ENCODE peak calls at places on chromosomes 2 and 18, in six cellular contexts. C, O, S, H, F and G are unnamed samples.

GRCh38 chr2:216287251-216287650 is 85.0 kb downstream of the MARCHF4 start:
- DNase-seq in O (no peak), F (no peak), S (peak), H (no peak), C (peak), G (no peak)

GRCh38 chr2:230537531-230537976 is 121.6 kb downstream of the SP100 start:
- DNase-seq in S (no peak), C (no peak), O (no peak), F (no peak), H (no peak), G (no peak)

GRCh38 chr2:68741805-68742306 is 7.2 kb downstream of the ARHGAP25 start:
- DNase-seq in H (no peak), O (no peak), S (no peak), F (no peak), C (no peak), G (no peak)

GRCh38 chr2:171754254-171754939 is 67.1 kb downstream of the DYNC1I2 start:
- DNase-seq in O (no peak), S (peak), F (no peak), C (no peak), H (no peak), G (no peak)

GRCh38 chr2:237354930-237355329 is 59.0 kb downstream of the COL6A3 start:
- DNase-seq in O (no peak), F (no peak), H (no peak), S (peak), C (no peak), G (no peak)

GRCh38 chr2:206230060-206230890 is 44.2 kb upstream of the ZDBF2 start:
- DNase-seq in O (no peak), C (no peak), S (peak), F (no peak), H (no peak), G (no peak)

GRCh38 chr2:37892436-37893114 is 32.5 kb upstream of the RMDN2 start:
- DNase-seq in S (no peak), O (peak), C (no peak), H (no peak), F (no peak), G (no peak)

GRCh38 chr18:78822886-78823285 is 156.7 kb upstream of the SALL3 start:
- DNase-seq in S (no peak), H (no peak), F (no peak), O (no peak), C (no peak), G (no peak)

GRCh38 chr2:162317910-162318279 is 589 bp downstream of the IFIH1 start:
- DNase-seq in S (peak), C (peak), F (no peak), O (no peak), H (no peak), G (no peak)

GRCh38 chr18:37578886-37579513 is 13.4 kb upstream of the CELF4 start:
- DNase-seq in C (no peak), H (no peak), S (peak), O (no peak), F (no peak), G (no peak)

GRCh38 chr2:39202639-39203369 is 41.0 kb downstream of the CDKL4 start:
- DNase-seq in C (no peak), H (no peak), O (no peak), F (no peak), S (peak), G (no peak)

GRCh38 chr2:47559079-47559684 is 156.2 kb downstream of the MSH2 start:
- DNase-seq in F (no peak), O (no peak), S (peak), H (no peak), C (no peak), G (no peak)

GRCh38 chr2:159891917-159892691 is 94.1 kb upstream of the CD302 start:
- DNase-seq in S (peak), F (no peak), H (no peak), C (no peak), O (no peak), G (no peak)

GRCh38 chr18:23563377-23564043 is 22.8 kb downstream of the NPC1 start:
- DNase-seq in F (no peak), C (no peak), H (no peak), S (peak), O (no peak), G (no peak)

DNA sequence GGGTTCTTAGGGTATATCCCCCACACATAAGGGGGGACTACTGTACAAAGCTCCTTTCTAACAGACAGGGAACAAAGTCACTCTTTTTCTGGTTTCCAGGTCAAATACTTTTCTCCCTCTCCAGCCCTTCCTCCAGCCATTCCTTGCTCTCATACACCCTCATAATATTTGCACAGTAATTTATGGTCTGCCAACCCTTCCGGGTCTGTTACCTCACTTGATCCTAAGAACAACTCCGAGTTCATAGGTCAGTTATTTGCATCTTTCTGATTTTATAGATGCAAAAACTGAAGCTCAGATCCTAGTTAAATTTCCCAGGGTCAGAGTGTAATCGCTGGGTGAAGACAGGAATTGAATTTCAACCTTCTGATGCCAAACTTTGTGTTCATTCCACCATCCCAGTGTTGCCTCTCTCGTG is 14.8 kb upstream of the MATN3 start:
- DNase-seq in S (no peak), H (no peak), C (no peak), F (no peak), O (no peak), G (no peak)
- H3K27ac ChIP-seq in S (no peak), H (no peak), C (peak), F (no peak), O (no peak), G (peak)

DNA sequence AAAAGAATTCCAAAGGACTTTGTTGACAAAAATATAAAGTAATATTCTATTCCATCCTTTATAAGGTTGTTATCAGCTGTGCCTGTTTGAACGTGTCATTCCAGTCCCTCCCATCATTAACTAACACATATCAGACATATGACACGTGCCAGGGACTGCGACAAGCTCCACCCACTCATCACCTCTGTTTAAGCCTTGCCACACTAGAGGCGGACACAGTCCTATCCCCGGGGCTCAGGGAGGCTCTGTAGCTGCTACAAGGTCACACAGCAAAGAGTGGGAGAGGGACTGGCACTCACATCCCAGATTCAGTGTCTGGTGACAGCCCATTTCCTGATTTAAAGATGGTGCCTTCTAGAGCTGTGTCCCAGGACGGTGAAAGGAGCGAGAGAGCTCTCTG is 30.0 kb downstream of the TBC1D8 start:
- DNase-seq in H (peak), F (no peak), O (no peak), C (no peak), S (no peak), G (no peak)
- H3K27ac ChIP-seq in H (peak), F (peak), O (no peak), C (peak), S (no peak), G (peak)

DNA sequence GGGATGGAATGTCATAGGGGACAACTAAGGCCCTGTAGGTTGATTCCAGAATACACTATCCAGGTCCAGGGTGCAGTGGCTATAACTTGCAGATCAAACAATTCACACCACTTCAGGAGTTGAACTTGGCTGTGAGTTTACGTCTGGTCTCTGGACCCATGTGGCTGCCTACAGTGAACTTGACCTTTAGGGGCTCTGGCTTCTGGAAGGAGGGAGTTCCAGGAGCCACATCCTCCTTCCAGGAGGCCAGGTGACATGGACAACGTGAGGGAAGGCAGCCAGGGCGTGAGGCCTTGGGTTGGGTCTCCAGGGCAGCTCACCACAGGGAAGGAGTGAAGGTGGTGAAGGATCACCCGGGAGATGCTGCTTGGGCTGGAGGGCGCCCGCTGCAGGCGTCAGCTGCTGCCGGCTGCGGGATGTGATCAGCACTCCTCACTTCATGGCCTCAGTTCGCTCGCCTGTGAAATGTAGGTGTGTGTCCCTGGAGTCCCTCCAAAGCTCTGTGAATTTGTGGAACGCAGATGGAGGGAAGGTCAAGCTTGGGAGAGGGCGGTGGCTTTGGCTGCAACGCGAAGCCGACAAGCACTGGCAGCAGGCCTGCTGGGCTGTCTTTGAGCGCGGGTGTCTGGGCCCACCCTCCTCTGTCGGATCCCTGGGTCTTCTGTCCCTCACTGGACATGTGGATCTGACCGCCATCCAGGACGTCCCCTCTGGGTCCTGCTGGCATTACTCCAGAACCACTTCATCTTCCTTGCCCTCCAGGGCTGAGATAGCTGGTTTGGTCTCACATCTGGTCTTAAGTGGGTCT is 146.5 kb downstream of the GLI2 start:
- DNase-seq in S (no peak), O (no peak), C (no peak), F (peak), H (peak), G (no peak)
- H3K27ac ChIP-seq in S (no peak), O (no peak), C (no peak), F (no peak), H (no peak), G (no peak)

GRCh38 chr18:7941533-7941932 is 374.4 kb downstream of the PTPRM start:
- DNase-seq in C (peak), S (no peak), F (no peak), O (no peak), H (peak), G (no peak)
- H3K27ac ChIP-seq in C (no peak), S (no peak), F (no peak), O (no peak), H (peak), G (no peak)

DNA sequence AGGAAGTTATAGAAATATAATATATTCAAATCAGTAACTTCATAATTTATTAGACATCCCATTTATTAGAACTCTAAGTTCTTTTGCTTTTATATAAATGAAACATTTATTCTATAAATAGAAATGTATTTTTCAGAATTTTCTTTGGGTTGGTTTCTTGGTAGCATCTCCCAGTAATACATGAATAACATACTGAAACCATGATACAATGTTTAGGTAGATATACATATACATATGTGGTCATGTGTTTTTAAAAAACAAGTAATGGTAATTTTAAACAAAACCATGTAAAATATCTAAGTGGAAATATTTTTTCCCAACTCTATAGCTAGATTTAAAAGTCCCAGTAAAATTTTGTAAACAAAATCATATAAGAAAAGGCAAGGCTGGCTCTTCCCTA is 36.9 kb downstream of the WIPF1 start:
- DNase-seq in C (no peak), O (no peak), F (no peak), S (no peak), H (no peak), G (no peak)
- H3K27ac ChIP-seq in C (peak), O (no peak), F (no peak), S (no peak), H (no peak), G (no peak)

GRCh38 chr2:74149249-74149530 is 1.5 kb upstream of the BOLA3 start:
- DNase-seq in S (no peak), O (no peak), H (no peak), F (no peak), C (no peak), G (no peak)

GRCh38 chr2:74147729-74148456 is at the start of gene BOLA3:
- DNase-seq in C (peak), S (peak), H (peak), O (peak), F (peak), G (no peak)

GRCh38 chr2:74148457-74149248 is 941 bp upstream of the BOLA3 start:
- DNase-seq in O (no peak), S (peak), C (no peak), H (no peak), F (no peak), G (no peak)

GRCh38 chr2:74149570-74150319 is 2.0 kb upstream of the BOLA3 start:
- DNase-seq in F (no peak), H (no peak), S (no peak), O (no peak), C (no peak), G (no peak)

DNA sequence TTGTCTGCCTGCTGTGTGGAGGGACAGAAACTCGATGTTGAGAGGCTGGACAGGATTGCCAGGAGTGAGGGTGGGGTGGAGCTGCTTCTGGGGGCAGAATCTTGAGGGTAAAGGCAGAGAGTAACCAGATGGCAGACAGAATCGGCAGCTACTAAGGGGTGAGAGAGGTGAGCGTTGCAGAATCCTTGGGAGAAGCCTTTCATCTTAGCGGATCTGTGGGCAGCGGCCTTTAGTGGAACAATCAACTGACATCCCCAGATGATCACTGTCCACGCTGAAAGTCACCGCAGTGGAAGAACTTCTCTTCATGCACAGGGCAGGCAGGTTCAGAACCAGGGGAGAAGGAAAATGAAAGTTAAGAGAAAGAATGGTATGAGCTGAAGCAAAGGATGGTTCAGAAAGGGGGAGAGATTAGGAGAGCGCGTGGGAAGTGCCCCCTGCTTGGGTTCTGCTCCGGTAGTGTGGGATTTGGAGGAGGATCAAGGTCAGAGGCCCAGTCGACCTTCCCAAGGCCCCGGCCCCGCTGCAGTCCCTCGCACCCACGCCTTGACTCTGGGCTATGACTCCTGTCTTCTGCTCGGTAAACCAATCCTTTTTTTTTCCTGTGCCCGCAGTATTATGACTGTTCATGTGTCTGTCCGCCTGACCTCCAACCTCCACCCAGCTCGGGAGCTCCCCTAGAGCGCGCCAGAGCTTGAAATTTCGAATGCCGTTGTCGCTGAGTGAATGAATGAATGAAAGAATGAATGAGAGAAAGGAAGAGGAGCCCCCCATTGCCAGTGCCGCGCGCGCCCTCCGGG is 583 bp downstream of the BOLA3 start:
- DNase-seq in F (no peak), H (no peak), S (peak), O (no peak), C (no peak), G (no peak)
- H3K27ac ChIP-seq in F (peak), H (peak), S (peak), O (peak), C (peak), G (peak)

DNA sequence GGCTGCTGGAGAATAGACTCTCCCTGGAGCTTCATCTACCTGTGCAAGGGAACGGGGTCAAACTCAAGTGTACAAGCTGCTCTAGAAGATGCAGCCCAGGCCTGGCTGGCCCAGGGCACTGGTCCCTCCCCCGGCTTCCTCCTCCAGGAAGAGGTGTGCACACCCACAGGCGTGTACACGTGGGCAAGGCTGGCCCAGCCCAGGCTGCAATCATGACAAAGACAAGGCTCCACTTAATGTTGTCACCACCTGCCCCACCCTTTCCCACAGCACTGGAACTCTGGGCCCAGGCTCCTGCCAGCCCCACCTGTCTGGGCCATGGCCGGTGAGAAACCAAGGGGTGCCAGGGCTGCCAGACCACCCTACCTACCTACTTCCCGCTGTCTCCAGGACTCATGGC is 29.6 kb upstream of the ALPP start:
- DNase-seq in S (no peak), H (peak), F (no peak), C (no peak), O (no peak), G (no peak)
- H3K27ac ChIP-seq in S (no peak), H (no peak), F (no peak), C (no peak), O (no peak), G (no peak)